ENCODE peak calls at places on chromosomes 5 and 9, in six cellular contexts. One of them, this sample, is unnamed.

GRCh38 chr9:35110327-35110758 is 5.3 kb downstream of the ATOSB start:
- DNase-seq in effector memory CD8-positive, alpha-beta T cell: no peak
- DNase-seq in adrenal gland: peak; percentile 82
- DNase-seq in epithelial cell of esophagus: peak; percentile 67
- DNase-seq in GM23338: no peak
- DNase-seq in fibroblast of mammary gland: peak; percentile 40
- DNase-seq in this sample: peak; percentile 87

GRCh38 chr9:123267481-123268239 is 726 bp downstream of the STRBP start:
- DNase-seq in GM23338: peak; percentile 41
- DNase-seq in epithelial cell of esophagus: no peak
- DNase-seq in effector memory CD8-positive, alpha-beta T cell: peak; percentile 9
- DNase-seq in adrenal gland: peak; percentile 15
- DNase-seq in fibroblast of mammary gland: no peak
- DNase-seq in this sample: no peak

GRCh38 chr5:141100243-141100805 is at the start of gene PCDHB3:
- DNase-seq in effector memory CD8-positive, alpha-beta T cell: no peak
- DNase-seq in adrenal gland: peak; percentile 29
- DNase-seq in fibroblast of mammary gland: peak; percentile 60
- DNase-seq in epithelial cell of esophagus: peak; percentile 16
- DNase-seq in GM23338: peak; percentile 96
- DNase-seq in this sample: peak; percentile 87

GRCh38 chr5:161058751-161059150 is 206.7 kb upstream of the ATP10B start:
- DNase-seq in fibroblast of mammary gland: peak; percentile 80
- DNase-seq in adrenal gland: no peak
- DNase-seq in epithelial cell of esophagus: no peak
- DNase-seq in GM23338: no peak
- DNase-seq in effector memory CD8-positive, alpha-beta T cell: no peak
- DNase-seq in this sample: no peak

GRCh38 chr5:141641634-141642278 is 5.0 kb downstream of the RELL2 start:
- DNase-seq in fibroblast of mammary gland: peak; percentile 67
- DNase-seq in GM23338: peak; percentile 40
- DNase-seq in epithelial cell of esophagus: peak; percentile 81
- DNase-seq in effector memory CD8-positive, alpha-beta T cell: no peak
- DNase-seq in adrenal gland: no peak
- DNase-seq in this sample: peak; percentile 86

GRCh38 chr5:80569961-80570786 is at the start of gene ANKRD34B:
- DNase-seq in adrenal gland: no peak
- DNase-seq in fibroblast of mammary gland: peak; percentile 2
- DNase-seq in GM23338: peak; percentile 89
- DNase-seq in epithelial cell of esophagus: peak; percentile 33
- DNase-seq in effector memory CD8-positive, alpha-beta T cell: no peak
- DNase-seq in this sample: peak; percentile 14

GRCh38 chr5:88727705-88728313 is 155.2 kb downstream of the MEF2C start:
- DNase-seq in fibroblast of mammary gland: peak; percentile 47
- DNase-seq in GM23338: peak; percentile 62
- DNase-seq in epithelial cell of esophagus: peak; percentile 41
- DNase-seq in effector memory CD8-positive, alpha-beta T cell: no peak
- DNase-seq in adrenal gland: no peak
- DNase-seq in this sample: peak; percentile 24

GRCh38 chr5:151491059-151491458 is 43.7 kb downstream of the SLC36A1 start:
- DNase-seq in fibroblast of mammary gland: no peak
- DNase-seq in adrenal gland: no peak
- DNase-seq in epithelial cell of esophagus: no peak
- DNase-seq in GM23338: no peak
- DNase-seq in effector memory CD8-positive, alpha-beta T cell: no peak
- DNase-seq in this sample: no peak

GRCh38 chr5:176810687-176811501 is 535 bp downstream of the UNC5A start:
- DNase-seq in GM23338: peak; percentile 62
- DNase-seq in fibroblast of mammary gland: no peak
- DNase-seq in effector memory CD8-positive, alpha-beta T cell: no peak
- DNase-seq in epithelial cell of esophagus: peak; percentile 12
- DNase-seq in adrenal gland: no peak
- DNase-seq in this sample: no peak

GRCh38 chr9:101635473-101635872 is 40.7 kb upstream of the PPP3R2 start:
- DNase-seq in epithelial cell of esophagus: no peak
- DNase-seq in effector memory CD8-positive, alpha-beta T cell: no peak
- DNase-seq in adrenal gland: no peak
- DNase-seq in GM23338: peak; percentile 18
- DNase-seq in fibroblast of mammary gland: no peak
- DNase-seq in this sample: no peak

GRCh38 chr5:175842947-175843793 is 28.2 kb upstream of the CPLX2 start:
- DNase-seq in fibroblast of mammary gland: peak; percentile 64
- DNase-seq in GM23338: no peak
- DNase-seq in adrenal gland: peak; percentile 90
- DNase-seq in effector memory CD8-positive, alpha-beta T cell: no peak
- DNase-seq in epithelial cell of esophagus: peak; percentile 17
- DNase-seq in this sample: peak; percentile 80

GRCh38 chr5:66621146-66621545 is 25.0 kb downstream of the MAST4 start:
- DNase-seq in epithelial cell of esophagus: no peak
- DNase-seq in fibroblast of mammary gland: no peak
- DNase-seq in effector memory CD8-positive, alpha-beta T cell: no peak
- DNase-seq in adrenal gland: no peak
- DNase-seq in GM23338: peak; percentile 15
- DNase-seq in this sample: no peak

GRCh38 chr5:173729079-173729765 is 112.8 kb upstream of the BOD1 start:
- DNase-seq in adrenal gland: no peak
- DNase-seq in effector memory CD8-positive, alpha-beta T cell: no peak
- DNase-seq in GM23338: peak; percentile 48
- DNase-seq in epithelial cell of esophagus: no peak
- DNase-seq in fibroblast of mammary gland: no peak
- DNase-seq in this sample: no peak

GRCh38 chr5:102922839-102923477 is 167.9 kb downstream of the PAM start:
- DNase-seq in GM23338: no peak
- DNase-seq in adrenal gland: no peak
- DNase-seq in effector memory CD8-positive, alpha-beta T cell: no peak
- DNase-seq in epithelial cell of esophagus: no peak
- DNase-seq in fibroblast of mammary gland: peak; percentile 77
- DNase-seq in this sample: no peak

GRCh38 chr9:129487658-129488483 is 133.0 kb downstream of the C9orf50 start:
- DNase-seq in adrenal gland: peak; percentile 81
- DNase-seq in GM23338: peak; percentile 57
- DNase-seq in epithelial cell of esophagus: peak; percentile 66
- DNase-seq in effector memory CD8-positive, alpha-beta T cell: no peak
- DNase-seq in fibroblast of mammary gland: peak; percentile 71
- DNase-seq in this sample: peak; percentile 68

GRCh38 chr9:121269030-121269887 is 1.3 kb downstream of the GSN start:
- DNase-seq in adrenal gland: no peak
- DNase-seq in effector memory CD8-positive, alpha-beta T cell: no peak
- DNase-seq in epithelial cell of esophagus: no peak
- DNase-seq in fibroblast of mammary gland: peak; percentile 35
- DNase-seq in GM23338: peak; percentile 35
- DNase-seq in this sample: peak; percentile 63

GRCh38 chr5:75405296-75405695 is 68.3 kb downstream of the HMGCR start:
- DNase-seq in epithelial cell of esophagus: peak; percentile 70
- DNase-seq in GM23338: no peak
- DNase-seq in fibroblast of mammary gland: peak; percentile 20
- DNase-seq in adrenal gland: no peak
- DNase-seq in effector memory CD8-positive, alpha-beta T cell: no peak
- DNase-seq in this sample: no peak

GRCh38 chr5:74648835-74649286 is 8.3 kb upstream of the ENC1 start:
- DNase-seq in adrenal gland: peak; percentile 25
- DNase-seq in GM23338: peak; percentile 72
- DNase-seq in epithelial cell of esophagus: peak; percentile 73
- DNase-seq in fibroblast of mammary gland: peak; percentile 69
- DNase-seq in effector memory CD8-positive, alpha-beta T cell: peak; percentile 34
- DNase-seq in this sample: peak; percentile 66

GRCh38 chr9:106921341-106921899 is 58.5 kb downstream of the ZNF462 start:
- DNase-seq in fibroblast of mammary gland: peak; percentile 77
- DNase-seq in epithelial cell of esophagus: peak; percentile 11
- DNase-seq in effector memory CD8-positive, alpha-beta T cell: no peak
- DNase-seq in GM23338: peak; percentile 21
- DNase-seq in adrenal gland: peak; percentile 78
- DNase-seq in this sample: peak; percentile 81

GRCh38 chr5:90479611-90480385 is 5.1 kb downstream of the POLR3G start:
- DNase-seq in effector memory CD8-positive, alpha-beta T cell: no peak
- DNase-seq in fibroblast of mammary gland: peak; percentile 67
- DNase-seq in GM23338: no peak
- DNase-seq in epithelial cell of esophagus: peak; percentile 40
- DNase-seq in adrenal gland: no peak
- DNase-seq in this sample: peak; percentile 9

GRCh38 chr9:100354121-100354800 is 1.5 kb upstream of the TEX10 start:
- DNase-seq in GM23338: no peak
- DNase-seq in adrenal gland: no peak
- DNase-seq in fibroblast of mammary gland: no peak
- DNase-seq in epithelial cell of esophagus: no peak
- DNase-seq in effector memory CD8-positive, alpha-beta T cell: no peak
- DNase-seq in this sample: no peak

GRCh38 chr5:142053434-142054253 is 40.8 kb upstream of the GNPDA1 start:
- DNase-seq in epithelial cell of esophagus: peak; percentile 60
- DNase-seq in GM23338: no peak
- DNase-seq in fibroblast of mammary gland: peak; percentile 80
- DNase-seq in adrenal gland: no peak
- DNase-seq in effector memory CD8-positive, alpha-beta T cell: no peak
- DNase-seq in this sample: peak; percentile 84

GRCh38 chr9:83012578-83013260 is 50.2 kb downstream of the RASEF start:
- DNase-seq in adrenal gland: no peak
- DNase-seq in epithelial cell of esophagus: peak; percentile 35
- DNase-seq in GM23338: no peak
- DNase-seq in fibroblast of mammary gland: peak; percentile 6
- DNase-seq in effector memory CD8-positive, alpha-beta T cell: no peak
- DNase-seq in this sample: peak; percentile 22

GRCh38 chr5:81767097-81767496 is 16.2 kb upstream of the SSBP2 start:
- DNase-seq in GM23338: no peak
- DNase-seq in fibroblast of mammary gland: no peak
- DNase-seq in adrenal gland: no peak
- DNase-seq in epithelial cell of esophagus: no peak
- DNase-seq in effector memory CD8-positive, alpha-beta T cell: no peak
- DNase-seq in this sample: no peak

GRCh38 chr9:36031774-36032565 is 4.7 kb upstream of the RECK start:
- DNase-seq in fibroblast of mammary gland: peak; percentile 90
- DNase-seq in GM23338: no peak
- DNase-seq in epithelial cell of esophagus: no peak
- DNase-seq in adrenal gland: no peak
- DNase-seq in effector memory CD8-positive, alpha-beta T cell: no peak
- DNase-seq in this sample: no peak

GRCh38 chr5:154157483-154158378 is 32.8 kb upstream of the GALNT10 start:
- DNase-seq in epithelial cell of esophagus: no peak
- DNase-seq in adrenal gland: no peak
- DNase-seq in GM23338: peak; percentile 76
- DNase-seq in effector memory CD8-positive, alpha-beta T cell: no peak
- DNase-seq in fibroblast of mammary gland: no peak
- DNase-seq in this sample: peak; percentile 13

GRCh38 chr9:68672625-68673024 is 32.4 kb upstream of the PIP5K1B start:
- DNase-seq in effector memory CD8-positive, alpha-beta T cell: no peak
- DNase-seq in GM23338: no peak
- DNase-seq in adrenal gland: no peak
- DNase-seq in fibroblast of mammary gland: no peak
- DNase-seq in epithelial cell of esophagus: no peak
- DNase-seq in this sample: no peak

GRCh38 chr5:78974011-78974410 is 11.1 kb downstream of the ARSB start:
- DNase-seq in adrenal gland: no peak
- DNase-seq in fibroblast of mammary gland: no peak
- DNase-seq in epithelial cell of esophagus: no peak
- DNase-seq in effector memory CD8-positive, alpha-beta T cell: no peak
- DNase-seq in GM23338: no peak
- DNase-seq in this sample: no peak

GRCh38 chr5:174723979-174724483 is 351 bp upstream of the MSX2 start:
- DNase-seq in epithelial cell of esophagus: no peak
- DNase-seq in adrenal gland: no peak
- DNase-seq in GM23338: peak; percentile 40
- DNase-seq in effector memory CD8-positive, alpha-beta T cell: no peak
- DNase-seq in fibroblast of mammary gland: peak; percentile 8
- DNase-seq in this sample: no peak

GRCh38 chr9:85230081-85230480 is 511.7 kb downstream of the AGTPBP1 start:
- DNase-seq in effector memory CD8-positive, alpha-beta T cell: no peak
- DNase-seq in fibroblast of mammary gland: no peak
- DNase-seq in epithelial cell of esophagus: no peak
- DNase-seq in adrenal gland: no peak
- DNase-seq in GM23338: no peak
- DNase-seq in this sample: no peak

GRCh38 chr9:105046907-105047651 is 119.1 kb upstream of the ABCA1 start:
- DNase-seq in adrenal gland: no peak
- DNase-seq in effector memory CD8-positive, alpha-beta T cell: no peak
- DNase-seq in GM23338: no peak
- DNase-seq in epithelial cell of esophagus: peak; percentile 45
- DNase-seq in fibroblast of mammary gland: no peak
- DNase-seq in this sample: peak; percentile 48